ENCODE peak calls at places on chromosomes 2 and 18, in eight cellular contexts. D, L, Q, S, W, U, H and V are unnamed samples.

GRCh38 chr2:648476-649424 is 28.5 kb downstream of the TMEM18 start:
- DNase-seq in S (no peak), U (no peak), W (no peak), H (no peak), L (no peak), D (no peak), Q (no peak), V (no peak)

GRCh38 chr2:21039979-21040467 is 3.9 kb downstream of the APOB start:
- DNase-seq in H (no peak), U (no peak), W (no peak), S (no peak), Q (no peak), D (no peak), L (no peak), V (no peak)

GRCh38 chr18:53567935-53568574 is 656.4 kb downstream of the MBD2 start:
- DNase-seq in H (no peak), S (no peak), Q (peak), U (peak), L (peak), D (no peak), W (no peak), V (peak)

GRCh38 chr2:81545626-81546025 is 1241.1 kb upstream of the LRRTM1 start:
- DNase-seq in S (no peak), U (no peak), D (no peak), L (no peak), W (no peak), Q (peak), H (no peak), V (no peak)

GRCh38 chr18:58870130-58870529 is 5.5 kb downstream of the ZNF532 start:
- DNase-seq in U (peak), Q (no peak), W (no peak), S (no peak), L (no peak), H (no peak), D (no peak), V (no peak)

GRCh38 chr2:47510745-47511144 is 107.8 kb downstream of the MSH2 start:
- DNase-seq in S (no peak), U (no peak), W (no peak), Q (no peak), H (no peak), L (no peak), D (no peak), V (no peak)

GRCh38 chr2:62292190-62292589 is 96.3 kb downstream of the B3GNT2 start:
- DNase-seq in U (peak), H (no peak), Q (no peak), L (no peak), S (no peak), W (no peak), D (no peak), V (peak)

GRCh38 chr2:9207641-9208301 is 1.2 kb downstream of the ASAP2 start:
- DNase-seq in U (no peak), W (no peak), Q (no peak), H (peak), S (peak), L (peak), D (no peak), V (peak)

GRCh38 chr2:16623046-16623445 is 42.6 kb downstream of the CYRIA start:
- DNase-seq in H (no peak), S (no peak), Q (peak), U (peak), W (no peak), D (no peak), L (no peak), V (no peak)

GRCh38 chr2:101560780-101561315 is 85.9 kb upstream of the RFX8 start:
- DNase-seq in S (no peak), U (no peak), W (no peak), D (no peak), L (no peak), H (no peak), Q (no peak), V (no peak)

GRCh38 chr2:224025874-224026273 is 13.2 kb downstream of the SERPINE2 start:
- DNase-seq in D (no peak), U (no peak), L (no peak), H (peak), W (no peak), S (no peak), Q (no peak), V (no peak)

GRCh38 chr2:106270471-106270891 is 76.4 kb upstream of the UXS1 start:
- DNase-seq in D (no peak), Q (no peak), S (no peak), H (no peak), U (no peak), W (no peak), L (no peak), V (no peak)

GRCh38 chr2:10241641-10242430 is 60.9 kb upstream of the HPCAL1 start:
- DNase-seq in W (peak), Q (no peak), U (no peak), S (no peak), H (no peak), L (no peak), D (no peak), V (no peak)

GRCh38 chr2:176479961-176480360 is 210.7 kb downstream of the MTX2 start:
- DNase-seq in H (no peak), D (no peak), S (no peak), Q (peak), L (no peak), W (no peak), U (no peak), V (no peak)

GRCh38 chr2:72144746-72145657 is 2.7 kb downstream of the CYP26B1 start:
- DNase-seq in D (no peak), U (no peak), S (peak), Q (peak), W (peak), H (no peak), L (peak), V (peak)

GRCh38 chr2:121210691-121211090 is 74.3 kb downstream of the TFCP2L1 start:
- DNase-seq in W (no peak), Q (no peak), S (peak), H (no peak), L (no peak), D (no peak), U (no peak), V (no peak)